ENCODE peak calls at places on chromosomes 5 and 9, in four cellular contexts. S is smooth muscle cell of the brain vasculature; M is activated CD4-positive, alpha-beta T cell treated with anti-CD3 and anti-CD28 coated beads, Interleukin-2, amount 10 ng/mL, durations not matched to agents 7 days and 5 days; Y is dermis microvascular lymphatic vessel endothelial cell. E is an unnamed sample.

GRCh38 chr9:20591223-20591622 is 31.1 kb downstream of the MLLT3 start:
- DNase-seq in S (no peak), M (no peak), Y (no peak), E (no peak)

GRCh38 chr9:33044162-33044673 is 19.1 kb downstream of the DNAJA1 start:
- DNase-seq in S (peak), M (peak), Y (peak), E (peak)

GRCh38 chr9:127583605-127584053 is 28.4 kb upstream of the STXBP1 start:
- DNase-seq in S (no peak), M (no peak), Y (no peak), E (no peak)

GRCh38 chr9:109604788-109605187 is 106.7 kb upstream of the PTPN3 start:
- DNase-seq in S (no peak), M (no peak), Y (peak), E (no peak)

GRCh38 chr9:37931586-37931985 is 27.7 kb upstream of the SLC25A51 start:
- DNase-seq in S (no peak), M (no peak), Y (no peak), E (no peak)

GRCh38 chr5:144004751-144005150 is 165.7 kb downstream of the YIPF5 start:
- DNase-seq in S (no peak), M (no peak), Y (no peak), E (no peak)

GRCh38 chr5:117594165-117594564 is 1019.5 kb upstream of the SEMA6A start:
- DNase-seq in S (no peak), M (no peak), Y (no peak), E (peak)

GRCh38 chr5:81749562-81750307 is 1.2 kb downstream of the SSBP2 start:
- DNase-seq in S (no peak), M (peak), Y (no peak), E (peak)

GRCh38 chr5:35683466-35683865 is 65.8 kb downstream of the SPEF2 start:
- DNase-seq in S (no peak), M (no peak), Y (no peak), E (no peak)

GRCh38 chr5:171152382-171152781 is 156.7 kb upstream of the TLX3 start:
- DNase-seq in S (no peak), M (no peak), Y (peak), E (no peak)

GRCh38 chr9:127081250-127082185 is 40.9 kb downstream of the ANGPTL2 start:
- DNase-seq in S (no peak), M (no peak), Y (no peak), E (no peak)

GRCh38 chr5:111857633-111858032 is 100.6 kb upstream of the NREP start:
- DNase-seq in S (no peak), M (no peak), Y (no peak), E (no peak)

GRCh38 chr9:127809562-127810377 is 7.1 kb downstream of the FPGS start:
- DNase-seq in S (no peak), M (no peak), Y (no peak), E (no peak)

GRCh38 chr5:140175367-140176027 is 509 bp downstream of the CYSTM1 start:
- DNase-seq in S (no peak), M (peak), Y (no peak), E (peak)

GRCh38 chr9:127158995-127159801 is 36.8 kb upstream of the ANGPTL2 start:
- DNase-seq in S (no peak), M (no peak), Y (no peak), E (peak)